ENCODE peak calls at places on chromosome 14, in nine cellular contexts. E, T, U, L, K, P, R, Y and O are unnamed samples.

GRCh38 chr14:70981005-70981952 is 74.0 kb downstream of the PCNX1 start:
- DNase-seq in E (peak), T (no peak), U (no peak), L (no peak), K (no peak), P (no peak), R (no peak), Y (no peak), O (no peak)

GRCh38 chr14:64696355-64696844 is 7.8 kb upstream of the PLEKHG3 start:
- DNase-seq in E (no peak), T (no peak), U (no peak), L (no peak), K (no peak), P (no peak), R (peak), Y (no peak), O (no peak)

GRCh38 chr14:95943699-95944098 is 67.1 kb downstream of the TUNAR start:
- DNase-seq in E (no peak), T (no peak), U (no peak), L (no peak), K (no peak), P (no peak), R (no peak), Y (no peak), O (no peak)

GRCh38 chr14:105328678-105329390 is 14.3 kb downstream of the PACS2 start:
- DNase-seq in E (no peak), T (no peak), U (no peak), L (no peak), K (no peak), P (no peak), R (no peak), Y (no peak), O (no peak)

GRCh38 chr14:105177082-105177481 is 4.0 kb downstream of the NUDT14 start:
- DNase-seq in E (no peak), T (peak), U (no peak), L (no peak), K (no peak), P (no peak), R (no peak), Y (peak), O (no peak)

GRCh38 chr14:75025082-75025481 is 22.4 kb downstream of the EIF2B2 start:
- DNase-seq in E (no peak), T (no peak), U (no peak), L (peak), K (no peak), P (no peak), R (peak), Y (no peak), O (no peak)

GRCh38 chr14:90886297-90886830 is 70.1 kb upstream of the TTC7B start:
- DNase-seq in E (no peak), T (no peak), U (no peak), L (no peak), K (no peak), P (no peak), R (no peak), Y (no peak), O (no peak)

GRCh38 chr14:64788706-64789105 is 84.5 kb downstream of the PLEKHG3 start:
- DNase-seq in E (peak), T (no peak), U (no peak), L (peak), K (no peak), P (no peak), R (no peak), Y (no peak), O (peak)

GRCh38 chr14:99654235-99655000 is 9.5 kb downstream of the HHIPL1 start:
- DNase-seq in E (peak), T (peak), U (no peak), L (peak), K (peak), P (no peak), R (peak), Y (peak), O (peak)

GRCh38 chr14:60183724-60184596 is 18.8 kb upstream of the DHRS7 start:
- DNase-seq in E (peak), T (no peak), U (no peak), L (peak), K (no peak), P (no peak), R (no peak), Y (no peak), O (no peak)

GRCh38 chr14:32567543-32568384 is 238.7 kb downstream of the AKAP6 start:
- DNase-seq in E (peak), T (no peak), U (no peak), L (peak), K (no peak), P (no peak), R (no peak), Y (no peak), O (no peak)

GRCh38 chr14:57326253-57326652 is 57.5 kb downstream of the AP5M1 start:
- DNase-seq in E (no peak), T (no peak), U (no peak), L (no peak), K (no peak), P (no peak), R (no peak), Y (no peak), O (no peak)

GRCh38 chr14:32366995-32367394 is 37.9 kb downstream of the AKAP6 start:
- DNase-seq in E (peak), T (no peak), U (no peak), L (no peak), K (no peak), P (no peak), R (no peak), Y (no peak), O (no peak)

GRCh38 chr14:94177806-94178205 is 3.7 kb downstream of the PPP4R4 start:
- DNase-seq in E (no peak), T (no peak), U (no peak), L (peak), K (no peak), P (no peak), R (no peak), Y (no peak), O (no peak)

GRCh38 chr14:104738375-104739019 is 14.4 kb upstream of the SIVA1 start:
- DNase-seq in E (no peak), T (no peak), U (no peak), L (no peak), K (no peak), P (no peak), R (no peak), Y (no peak), O (no peak)

GRCh38 chr14:32846821-32847220 is 91.9 kb upstream of the NPAS3 start:
- DNase-seq in E (no peak), T (no peak), U (no peak), L (no peak), K (no peak), P (no peak), R (no peak), Y (no peak), O (no peak)

GRCh38 chr14:104424406-104425072 is 155.0 kb upstream of the C14orf180 start:
- DNase-seq in E (no peak), T (no peak), U (no peak), L (no peak), K (no peak), P (peak), R (no peak), Y (no peak), O (no peak)

GRCh38 chr14:59481407-59482119 is 2.6 kb downstream of the L3HYPDH start:
- DNase-seq in E (peak), T (no peak), U (no peak), L (peak), K (no peak), P (no peak), R (no peak), Y (no peak), O (peak)

GRCh38 chr14:26528415-26529182 is 69.2 kb downstream of the NOVA1 start:
- DNase-seq in E (peak), T (no peak), U (no peak), L (no peak), K (no peak), P (no peak), R (peak), Y (no peak), O (no peak)

GRCh38 chr14:36863271-36863670 is 201.6 kb downstream of the PAX9 start:
- DNase-seq in E (no peak), T (no peak), U (no peak), L (no peak), K (no peak), P (no peak), R (no peak), Y (no peak), O (no peak)

GRCh38 chr14:73567951-73568885 is 795 bp upstream of the ACOT2 start:
- DNase-seq in E (peak), T (no peak), U (no peak), L (peak), K (no peak), P (no peak), R (no peak), Y (no peak), O (no peak)

GRCh38 chr14:39592390-39592789 is 160.2 kb upstream of the FBXO33 start:
- DNase-seq in E (no peak), T (no peak), U (no peak), L (no peak), K (no peak), P (no peak), R (no peak), Y (no peak), O (no peak)

GRCh38 chr14:104938960-104939359 is 14.3 kb downstream of the PLD4 start:
- DNase-seq in E (no peak), T (no peak), U (no peak), L (no peak), K (no peak), P (no peak), R (no peak), Y (no peak), O (no peak)

GRCh38 chr14:103803661-103804060 is 43.7 kb downstream of the PPP1R13B start:
- DNase-seq in E (no peak), T (no peak), U (no peak), L (peak), K (no peak), P (no peak), R (no peak), Y (no peak), O (peak)

GRCh38 chr14:59632381-59632780 is 55.8 kb upstream of the CCDC175 start:
- DNase-seq in E (peak), T (peak), U (no peak), L (peak), K (no peak), P (no peak), R (peak), Y (peak), O (peak)

GRCh38 chr14:36915089-36915488 is 253.4 kb downstream of the PAX9 start:
- DNase-seq in E (no peak), T (no peak), U (no peak), L (peak), K (no peak), P (no peak), R (no peak), Y (no peak), O (no peak)

DNA sequence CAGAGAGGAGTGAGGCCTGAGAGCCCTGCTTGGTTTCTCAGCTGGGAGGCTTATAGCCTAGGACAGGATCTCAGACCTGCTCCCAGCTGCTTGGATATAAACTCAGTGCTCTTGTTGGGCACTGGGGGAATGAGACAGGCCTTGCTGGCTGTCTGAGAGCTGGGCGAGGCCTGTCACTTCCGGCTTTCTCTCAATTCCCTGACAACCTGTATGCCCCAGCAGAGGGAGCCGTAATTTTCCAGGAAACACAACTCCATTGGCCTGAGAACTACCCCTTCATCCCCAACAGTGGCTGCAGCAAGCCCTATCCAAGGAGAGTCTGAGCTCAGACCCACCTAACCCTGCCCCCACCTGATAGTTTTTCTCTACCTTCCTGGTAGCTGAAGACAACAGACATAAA is 258.3 kb upstream of the STXBP6 start:
- DNase-seq in E (no peak), T (no peak), U (no peak), L (peak), K (no peak), P (no peak), R (peak), Y (no peak), O (no peak)
- TF ChIP-seq CTCF in E (no peak), T (no peak), U (no peak), L (no peak), K (no peak), P (no peak), R (peak), Y (no peak), O (no peak)

GRCh38 chr14:20989787-20990600 is at the start of gene METTL17:
- DNase-seq in E (peak), T (peak), U (peak), L (peak), K (peak), P (peak), R (peak), Y (peak), O (peak)
- TF ChIP-seq CTCF in E (peak), T (no peak), U (peak), L (peak), K (peak), P (peak), R (peak), Y (peak), O (peak)

GRCh38 chr14:97155814-97156213 is 358.6 kb downstream of the VRK1 start:
- DNase-seq in E (no peak), T (no peak), U (no peak), L (no peak), K (no peak), P (no peak), R (no peak), Y (no peak), O (no peak)

GRCh38 chr14:97159124-97159523 is 361.9 kb downstream of the VRK1 start:
- DNase-seq in E (no peak), T (no peak), U (no peak), L (no peak), K (no peak), P (no peak), R (no peak), Y (no peak), O (no peak)

GRCh38 chr14:97155320-97155719 is 358.1 kb downstream of the VRK1 start:
- DNase-seq in E (no peak), T (no peak), U (no peak), L (no peak), K (no peak), P (no peak), R (no peak), Y (no peak), O (no peak)

GRCh38 chr14:97156705-97157104 is 359.5 kb downstream of the VRK1 start:
- DNase-seq in E (no peak), T (no peak), U (no peak), L (no peak), K (no peak), P (no peak), R (no peak), Y (no peak), O (no peak)

DNA sequence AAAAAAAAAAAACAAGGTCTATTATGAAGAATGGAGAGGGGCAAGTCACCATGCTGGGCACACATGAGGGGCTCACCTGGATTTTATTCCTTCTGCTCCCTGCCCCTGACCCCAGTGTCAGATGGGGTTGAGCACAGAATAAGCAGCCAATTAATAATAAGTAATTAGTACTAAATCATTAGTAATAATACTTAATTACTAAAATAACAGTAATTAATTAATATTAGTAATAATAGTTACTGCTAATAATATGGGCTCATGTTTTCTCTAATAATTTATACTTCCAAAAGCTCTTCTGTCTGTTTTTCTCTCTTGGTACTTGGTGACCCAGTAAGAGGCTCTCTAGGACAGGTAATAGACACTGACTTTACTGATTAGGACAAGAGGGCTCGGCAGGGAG is 360.9 kb downstream of the VRK1 start:
- DNase-seq in E (no peak), T (no peak), U (no peak), L (no peak), K (no peak), P (no peak), R (no peak), Y (no peak), O (no peak)
- TF ChIP-seq CTCF in E (no peak), T (no peak), U (no peak), L (no peak), K (no peak), P (no peak), R (no peak), Y (no peak), O (no peak)

GRCh38 chr14:33851931-33852330 is 98.9 kb downstream of the EGLN3 start:
- DNase-seq in E (no peak), T (no peak), U (no peak), L (no peak), K (no peak), P (no peak), R (no peak), Y (no peak), O (no peak)

GRCh38 chr14:33859306-33859705 is 91.6 kb downstream of the EGLN3 start:
- DNase-seq in E (no peak), T (no peak), U (no peak), L (peak), K (no peak), P (no peak), R (no peak), Y (no peak), O (no peak)

GRCh38 chr14:33857650-33858049 is 93.2 kb downstream of the EGLN3 start:
- DNase-seq in E (no peak), T (no peak), U (no peak), L (no peak), K (no peak), P (no peak), R (no peak), Y (no peak), O (no peak)

GRCh38 chr14:33851366-33851765 is 99.5 kb downstream of the EGLN3 start:
- DNase-seq in E (no peak), T (no peak), U (no peak), L (no peak), K (no peak), P (no peak), R (no peak), Y (no peak), O (no peak)

DNA sequence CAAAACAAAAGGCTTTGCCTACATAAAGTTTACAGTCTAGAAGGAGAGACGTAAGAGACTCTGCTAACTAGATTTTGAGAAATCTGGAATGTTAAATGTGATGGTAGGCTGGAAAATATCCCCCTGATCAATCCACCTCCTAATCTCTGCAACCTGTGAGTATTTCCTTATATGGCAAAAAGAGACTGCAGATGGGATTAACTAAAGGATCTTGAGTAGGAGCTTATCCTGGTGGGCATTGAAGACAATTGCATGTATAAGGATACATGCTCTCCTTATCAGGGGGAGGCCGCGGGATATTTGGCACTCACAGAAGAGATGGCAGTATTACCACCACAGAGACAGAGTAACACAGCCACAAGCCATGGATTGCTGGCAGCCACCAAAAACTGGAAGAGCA is 95.2 kb downstream of the EGLN3 start:
- DNase-seq in E (no peak), T (no peak), U (no peak), L (no peak), K (no peak), P (no peak), R (no peak), Y (no peak), O (no peak)
- TF ChIP-seq CTCF in E (no peak), T (no peak), U (no peak), L (no peak), K (no peak), P (no peak), R (no peak), Y (no peak), O (no peak)

GRCh38 chr14:83297361-83297760 is 1763.7 kb upstream of the SEL1L start:
- DNase-seq in E (no peak), T (no peak), U (no peak), L (peak), K (no peak), P (no peak), R (no peak), Y (no peak), O (no peak)

GRCh38 chr14:83294941-83295340 is 1761.3 kb upstream of the SEL1L start:
- DNase-seq in E (peak), T (no peak), U (no peak), L (no peak), K (no peak), P (no peak), R (no peak), Y (peak), O (no peak)

GRCh38 chr14:83300454-83301064 is 1766.9 kb upstream of the SEL1L start:
- DNase-seq in E (peak), T (no peak), U (no peak), L (peak), K (no peak), P (no peak), R (no peak), Y (no peak), O (peak)
- TF ChIP-seq CTCF in E (peak), T (peak), U (peak), L (peak), K (peak), P (peak), R (peak), Y (peak), O (peak)

GRCh38 chr14:22202313-22202712 is 386.7 kb downstream of the DAD1 start:
- DNase-seq in E (no peak), T (no peak), U (no peak), L (no peak), K (no peak), P (no peak), R (no peak), Y (no peak), O (no peak)

DNA sequence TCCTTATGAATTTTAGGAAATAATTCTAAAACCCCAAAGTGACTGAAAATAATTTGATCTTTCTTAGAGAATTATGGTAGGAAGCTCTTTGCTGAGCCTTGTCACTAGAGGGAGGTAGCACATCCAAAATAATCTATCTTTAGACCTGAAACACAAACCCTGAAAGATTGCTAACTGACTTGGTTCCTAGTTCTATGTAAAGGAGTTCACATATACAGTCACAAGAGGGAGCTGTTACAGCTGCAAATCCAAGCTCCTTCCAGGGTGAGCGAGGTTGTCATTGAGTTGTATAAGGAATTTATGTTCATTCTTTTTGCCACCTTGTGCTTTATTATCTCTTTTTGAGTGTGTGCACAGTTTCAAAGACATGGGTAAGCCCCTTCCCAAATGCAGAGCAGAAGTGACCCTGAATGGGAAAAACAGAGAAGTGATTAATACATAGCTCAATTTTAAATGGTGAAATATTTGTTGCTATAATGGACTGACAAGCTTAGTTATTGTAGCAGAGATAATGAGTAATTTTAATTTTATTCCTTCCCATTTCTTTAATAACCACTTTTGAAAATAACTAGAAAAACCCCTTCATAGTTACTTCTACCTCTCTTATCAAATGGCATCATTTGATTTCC is 387.9 kb downstream of the DAD1 start:
- DNase-seq in E (peak), T (no peak), U (no peak), L (peak), K (no peak), P (no peak), R (no peak), Y (no peak), O (peak)
- TF ChIP-seq CTCF in E (peak), T (peak), U (peak), L (peak), K (peak), P (peak), R (peak), Y (peak), O (peak)

GRCh38 chr14:69580009-69580577 is 5.4 kb upstream of the CCDC177 start:
- DNase-seq in E (peak), T (peak), U (no peak), L (peak), K (no peak), P (no peak), R (no peak), Y (peak), O (peak)
- TF ChIP-seq CTCF in E (peak), T (no peak), U (peak), L (peak), K (peak), P (peak), R (no peak), Y (peak), O (peak)

GRCh38 chr14:63130531-63130930 is 73.7 kb upstream of the RHOJ start:
- DNase-seq in E (no peak), T (no peak), U (no peak), L (no peak), K (no peak), P (no peak), R (no peak), Y (no peak), O (no peak)

GRCh38 chr14:63134801-63135200 is 69.4 kb upstream of the RHOJ start:
- DNase-seq in E (peak), T (no peak), U (no peak), L (no peak), K (no peak), P (no peak), R (no peak), Y (no peak), O (peak)
- TF ChIP-seq CTCF in E (peak), T (no peak), U (peak), L (peak), K (peak), P (peak), R (no peak), Y (peak), O (no peak)